ENCODE peak calls at places on chromosomes 7 and 10, in five cellular contexts. B is CD8-positive, alpha-beta memory T cell; D is adipocyte; N is aorta; T is endothelial cell of umbilical vein. K is an unnamed sample.

GRCh38 chr10:18144928-18145327 is 4.7 kb downstream of the CACNB2 start:
- DNase-seq in T (no peak), N (no peak), D (peak; percentile 54), B (no peak), K (peak; percentile 70)

GRCh38 chr10:131855396-131855762 is 45.4 kb upstream of the PPP2R2D start:
- DNase-seq in B (no peak), N (peak; percentile 26), D (no peak), T (no peak), K (no peak)

GRCh38 chr10:49153971-49154370 is 20.1 kb upstream of the FAM170B start:
- DNase-seq in T (no peak), N (no peak), B (no peak), D (peak; percentile 27), K (no peak)

GRCh38 chr7:122310119-122311021 is 5.8 kb upstream of the FEZF1 start:
- DNase-seq in B (no peak), N (no peak), D (peak; percentile 56), T (peak; percentile 38), K (no peak)

GRCh38 chr7:82841828-82842227 is 320.9 kb downstream of the PCLO start:
- DNase-seq in N (no peak), B (no peak), D (no peak), T (no peak), K (no peak)

GRCh38 chr7:51318001-51318400 is 1.4 kb upstream of the COBL start:
- DNase-seq in B (no peak), D (no peak), N (no peak), T (no peak), K (no peak)

GRCh38 chr10:24824536-24824935 is 100.8 kb upstream of the ARHGAP21 start:
- DNase-seq in N (no peak), T (no peak), D (no peak), B (no peak), K (no peak)

GRCh38 chr10:17237915-17238444 is 9.9 kb downstream of the VIM start:
- DNase-seq in B (no peak), T (peak; percentile 69), D (peak; percentile 49), N (no peak), K (no peak)

GRCh38 chr10:91103384-91104184 is 116.9 kb upstream of the PCGF5 start:
- DNase-seq in N (no peak), T (no peak), B (no peak), D (no peak), K (no peak)

GRCh38 chr7:91264924-91265681 is 870 bp downstream of the FZD1 start:
- DNase-seq in B (no peak), N (peak; percentile 86), T (peak; percentile 72), D (peak; percentile 78), K (peak; percentile 55)

GRCh38 chr7:80357530-80357929 is 154.3 kb downstream of the GNAT3 start:
- DNase-seq in T (no peak), B (no peak), N (no peak), D (peak; percentile 90), K (no peak)

GRCh38 chr10:103278862-103279298 is 1.9 kb downstream of the INA start:
- DNase-seq in N (peak; percentile 88), D (peak; percentile 79), T (peak; percentile 40), B (peak; percentile 6), K (peak; percentile 24)

GRCh38 chr10:26969145-26969926 is 108.6 kb upstream of the ABI1 start:
- DNase-seq in B (no peak), N (no peak), D (no peak), T (no peak), K (no peak)

GRCh38 chr10:90087197-90088007 is 386.0 kb downstream of the KIF20B start:
- DNase-seq in T (no peak), B (no peak), D (peak; percentile 25), N (no peak), K (no peak)

GRCh38 chr10:44902838-44903545 is 8.1 kb upstream of the TMEM72 start:
- DNase-seq in T (no peak), D (no peak), B (no peak), N (no peak), K (no peak)

GRCh38 chr10:113854757-113855626 is 531 bp downstream of the NHLRC2 start:
- DNase-seq in B (peak; percentile 50), N (peak; percentile 85), T (peak; percentile 63), D (peak; percentile 78), K (peak; percentile 67)

GRCh38 chr7:73999664-74000420 is 28.1 kb upstream of the ELN start:
- DNase-seq in N (peak; percentile 95), D (peak; percentile 92), B (no peak), T (peak; percentile 82), K (peak; percentile 62)

GRCh38 chr7:129773328-129773731 is 161.8 kb downstream of the NRF1 start:
- DNase-seq in N (no peak), B (no peak), D (no peak), T (no peak), K (no peak)

GRCh38 chr10:98486421-98486820 is 39.7 kb upstream of the HPS1 start:
- DNase-seq in T (no peak), N (no peak), D (no peak), B (no peak), K (no peak)

GRCh38 chr7:98976396-98977185 is 98.3 kb downstream of the TRRAP start:
- DNase-seq in T (no peak), B (no peak), D (no peak), N (no peak), K (no peak)

GRCh38 chr10:69734797-69735468 is 66.8 kb upstream of the COL13A1 start:
- DNase-seq in D (no peak), N (no peak), T (no peak), B (no peak), K (no peak)

GRCh38 chr10:60848126-60848525 is 69.8 kb downstream of the CDK1 start:
- DNase-seq in B (no peak), N (no peak), T (peak; percentile 52), D (peak; percentile 53), K (peak; percentile 28)

DNA sequence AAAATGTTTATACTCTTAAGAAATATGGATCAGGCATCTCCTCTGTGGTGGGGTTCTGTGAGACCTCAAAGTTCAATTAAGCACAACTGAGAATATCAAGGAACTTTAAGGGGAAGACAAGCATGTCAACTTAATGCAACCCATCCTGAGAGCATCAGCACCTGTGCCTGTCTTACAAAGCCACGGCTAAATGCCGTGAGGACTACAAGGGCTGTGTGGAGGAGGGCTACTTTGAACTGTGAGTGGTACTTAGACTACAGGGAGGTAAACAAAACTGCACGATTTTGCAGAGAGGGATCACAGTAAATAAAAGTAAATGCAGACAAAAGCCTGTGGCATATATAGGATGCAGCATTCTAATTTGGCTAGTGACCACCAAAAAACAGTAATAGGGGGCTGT is 139.1 kb downstream of the ATE1 start:
- DNase-seq in B (no peak), D (no peak), N (no peak), T (no peak), K (no peak)
- H3K4me3 ChIP-seq in B (no peak overlapping the region), D (no peak overlapping the region), N (no peak overlapping the region), T (no peak overlapping the region), K (no peak overlapping the region)

DNA sequence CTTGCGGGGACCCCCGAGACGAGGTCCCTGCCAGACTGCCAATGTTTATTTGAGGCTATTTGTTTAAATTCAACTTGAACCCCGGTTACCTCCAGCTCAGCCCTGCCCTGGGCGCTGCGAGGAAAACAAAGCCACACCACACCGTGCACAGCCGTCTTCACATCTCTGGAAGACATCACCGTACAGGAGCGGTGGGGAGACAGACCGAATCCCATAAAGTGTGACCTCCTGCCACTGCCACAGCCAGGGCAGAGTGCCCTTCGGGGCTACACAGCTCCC is 40.0 kb downstream of the PRKAG2 start:
- DNase-seq in D (no peak), B (no peak), N (peak; percentile 64), T (no peak), K (no peak)
- H3K4me1 ChIP-seq in D (no peaks in the 10 kb centered on the region), B (peaks cover 28% of the 10 kb centered on the region), N (no peaks in the 10 kb centered on the region), T (no peaks in the 10 kb centered on the region), K (peaks cover 12% of the 10 kb centered on the region)

GRCh38 chr10:129959544-129960492 is 4.3 kb downstream of the EBF3 start:
- DNase-seq in D (no peak), T (no peak), N (no peak), B (no peak), K (no peak)
- H3K4me3 ChIP-seq in D (peak overlapping the region; percentile 94), T (no peak overlapping the region), N (no peak overlapping the region), B (no peak overlapping the region), K (no peak overlapping the region)

DNA sequence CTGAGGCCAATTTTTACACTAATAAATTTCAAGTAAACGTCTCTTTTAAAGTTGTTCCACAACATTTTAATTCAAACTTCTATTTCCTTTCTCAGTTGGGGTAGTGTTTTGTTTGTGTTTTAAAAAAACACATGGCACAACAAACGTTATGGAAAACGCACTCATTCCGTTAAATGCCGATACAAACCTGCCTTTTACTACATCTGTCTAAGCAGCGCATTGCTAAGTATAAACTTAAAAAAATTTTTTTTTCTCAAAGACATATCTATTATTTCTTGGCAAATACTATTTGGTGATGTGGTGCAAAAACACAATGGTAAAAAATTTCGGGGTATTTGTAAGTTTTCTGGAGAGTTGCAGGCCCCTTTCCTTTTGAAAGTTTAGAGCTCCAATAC is 1.4 kb downstream of the SKIDA1 start:
- DNase-seq in D (no peak), T (no peak), B (no peak), N (no peak), K (no peak)
- H3K4me1 ChIP-seq in D (peaks cover 28% of the 10 kb centered on the region), T (peaks cover 38% of the 10 kb centered on the region), B (peaks cover 23% of the 10 kb centered on the region), N (peaks cover 4% of the 10 kb centered on the region), K (peaks cover 16% of the 10 kb centered on the region)

GRCh38 chr10:75233444-75234016 is 2.2 kb downstream of the COMTD1 start:
- DNase-seq in T (no peak), D (no peak), B (peak; percentile 26), N (no peak), K (no peak)
- H3K4me3 ChIP-seq in T (no peak overlapping the region), D (no peak overlapping the region), B (peak overlapping the region; percentile 75), N (no peak overlapping the region), K (no peak overlapping the region)

DNA sequence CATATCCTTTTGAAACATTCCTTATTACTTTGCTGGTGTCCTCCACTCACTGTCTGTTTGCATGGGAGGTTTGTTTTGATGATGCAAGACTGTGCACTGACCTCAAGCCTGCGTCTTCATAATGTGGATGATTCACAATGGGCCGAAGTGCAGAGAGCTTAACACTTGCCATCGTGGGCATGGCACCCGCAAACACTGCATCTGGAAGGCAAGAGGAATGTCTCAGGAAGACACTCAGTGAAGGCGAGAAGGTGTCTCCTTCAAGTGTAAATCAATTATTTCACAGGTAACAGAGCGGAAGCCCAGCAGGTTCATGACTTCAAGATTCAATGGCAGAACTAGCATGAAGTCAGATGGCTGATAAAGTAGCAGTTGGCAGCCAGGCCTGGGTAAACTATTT is 98.1 kb downstream of the DPY19L1 start:
- DNase-seq in T (no peak), D (no peak), B (no peak), N (no peak), K (no peak)
- H3K4me1 ChIP-seq in T (peaks cover 7% of the 10 kb centered on the region), D (no peaks in the 10 kb centered on the region), B (no peaks in the 10 kb centered on the region), N (no peaks in the 10 kb centered on the region), K (no peaks in the 10 kb centered on the region)

DNA sequence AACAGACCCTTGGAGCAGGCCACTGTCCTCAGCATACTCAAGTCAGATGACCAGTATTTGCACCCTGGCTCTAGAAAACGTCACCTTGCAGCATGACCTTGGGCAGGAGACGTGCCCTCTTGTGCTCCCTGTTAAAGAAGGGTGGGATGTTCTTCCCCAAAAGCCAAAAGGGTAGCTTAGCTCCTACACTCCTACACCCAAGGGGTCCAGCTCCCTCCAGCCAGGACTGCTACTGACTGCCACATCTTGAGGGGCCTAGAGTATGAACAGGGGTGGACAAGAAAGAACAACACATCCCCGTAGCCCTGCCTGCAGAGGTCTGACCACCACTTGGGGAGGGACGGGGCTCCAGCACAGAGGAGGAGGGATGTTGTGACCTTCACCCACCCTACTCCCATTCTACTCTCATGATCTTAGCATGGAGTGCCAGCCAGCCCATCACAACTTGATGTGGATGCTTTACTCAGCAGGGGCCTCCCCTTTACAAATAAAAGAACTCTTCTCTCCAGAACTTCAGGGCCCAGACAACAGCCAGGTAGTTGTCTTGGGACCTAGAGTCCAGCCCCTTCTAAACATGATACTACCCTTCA is 165.3 kb upstream of the ZMIZ1 start:
- DNase-seq in T (no peak), B (no peak), D (no peak), N (no peak), K (no peak)
- H3K4me3 ChIP-seq in T (no peak overlapping the region), B (no peak overlapping the region), D (no peak overlapping the region), N (no peak overlapping the region), K (no peak overlapping the region)